ENCODE peak calls at places on chromosome 16, in seven cellular contexts. Y is NCI-H1048; D is H9; S is mesenteric fat pad; K is DMS153; G is activated CD4-positive, alpha-beta T cell treated with anti-CD3 and anti-CD28 coated beads for 36 hours; J is hepatic stellate cell. O is an unnamed sample.

GRCh38 chr16:4682616-4683254 is 10.6 kb upstream of the NUDT16L1 start:
- DNase-seq in Y (no peak), D (peak), S (no peak), K (no peak), G (peak), J (no peak), O (no peak)

GRCh38 chr16:4465977-4466779 is 8.2 kb downstream of the NMRAL1 start:
- DNase-seq in Y (no peak), D (no peak), S (no peak), K (no peak), G (peak), J (peak), O (no peak)

GRCh38 chr16:79047337-79047736 is 553.2 kb downstream of the MAF start:
- DNase-seq in Y (no peak), D (no peak), S (no peak), K (no peak), G (peak), J (no peak), O (no peak)

GRCh38 chr16:48526058-48526957 is 83.7 kb downstream of the N4BP1 start:
- DNase-seq in Y (no peak), D (peak), S (no peak), K (peak), G (peak), J (no peak), O (no peak)

GRCh38 chr16:57993452-57993851 is 7.0 kb downstream of the ZNF319 start:
- DNase-seq in Y (no peak), D (no peak), S (no peak), K (no peak), G (no peak), J (no peak), O (no peak)

GRCh38 chr16:87206646-87207451 is 110.3 kb downstream of the C16orf95 start:
- DNase-seq in Y (no peak), D (no peak), S (no peak), K (no peak), G (no peak), J (no peak), O (no peak)

GRCh38 chr16:4695473-4696171 is 2.3 kb downstream of the NUDT16L1 start:
- DNase-seq in Y (no peak), D (no peak), S (no peak), K (no peak), G (no peak), J (no peak), O (no peak)

GRCh38 chr16:54287758-54288591 is 1.4 kb upstream of the IRX3 start:
- DNase-seq in Y (no peak), D (peak), S (no peak), K (no peak), G (peak), J (no peak), O (no peak)

GRCh38 chr16:11202260-11203091 is 53.5 kb downstream of the SOCS1 start:
- DNase-seq in Y (no peak), D (no peak), S (no peak), K (no peak), G (no peak), J (peak), O (no peak)

GRCh38 chr16:20401066-20401465 is 3.5 kb downstream of the PDILT start:
- DNase-seq in Y (no peak), D (no peak), S (no peak), K (no peak), G (no peak), J (no peak), O (no peak)

GRCh38 chr16:31181102-31181830 is 1.3 kb downstream of the FUS start:
- DNase-seq in Y (no peak), D (no peak), S (no peak), K (no peak), G (peak), J (no peak), O (no peak)

GRCh38 chr16:15041260-15042011 is 14.4 kb downstream of the NTAN1 start:
- DNase-seq in Y (no peak), D (peak), S (peak), K (no peak), G (no peak), J (peak), O (peak)

GRCh38 chr16:2817496-2818277 is 650 bp downstream of the PRSS21 start:
- DNase-seq in Y (no peak), D (no peak), S (peak), K (no peak), G (no peak), J (no peak), O (no peak)

GRCh38 chr16:23434380-23434779 is 18.6 kb downstream of the COG7 start:
- DNase-seq in Y (no peak), D (no peak), S (peak), K (peak), G (peak), J (peak), O (no peak)

GRCh38 chr16:21644674-21645073 is 7.7 kb downstream of the IGSF6 start:
- DNase-seq in Y (no peak), D (no peak), S (no peak), K (no peak), G (no peak), J (no peak), O (no peak)

GRCh38 chr16:1781758-1782407 is 488 bp downstream of the SPSB3 start:
- DNase-seq in Y (no peak), D (no peak), S (no peak), K (no peak), G (peak), J (peak), O (no peak)

GRCh38 chr16:52238710-52239109 is 308.2 kb downstream of the TOX3 start:
- DNase-seq in Y (no peak), D (no peak), S (no peak), K (no peak), G (no peak), J (no peak), O (no peak)

GRCh38 chr16:28098171-28098958 is 34.9 kb upstream of the GSG1L start:
- DNase-seq in Y (no peak), D (no peak), S (peak), K (no peak), G (no peak), J (no peak), O (no peak)

GRCh38 chr16:56424791-56425438 is 430 bp downstream of the AMFR start:
- DNase-seq in Y (no peak), D (peak), S (no peak), K (no peak), G (peak), J (peak), O (peak)

GRCh38 chr16:12532871-12533610 is 270.6 kb downstream of the CPPED1 start:
- DNase-seq in Y (no peak), D (no peak), S (no peak), K (no peak), G (peak), J (no peak), O (no peak)

GRCh38 chr16:21599994-21600773 is 807 bp downstream of the METTL9 start:
- DNase-seq in Y (no peak), D (peak), S (no peak), K (no peak), G (peak), J (peak), O (no peak)

GRCh38 chr16:49952386-49952785 is 72.6 kb upstream of the CNEP1R1 start:
- DNase-seq in Y (no peak), D (no peak), S (no peak), K (no peak), G (no peak), J (no peak), O (no peak)

GRCh38 chr16:86157616-86158247 is 258.8 kb downstream of the IRF8 start:
- DNase-seq in Y (no peak), D (no peak), S (no peak), K (no peak), G (no peak), J (no peak), O (no peak)

GRCh38 chr16:87344931-87345631 is 27.9 kb upstream of the C16orf95 start:
- DNase-seq in Y (no peak), D (peak), S (no peak), K (peak), G (peak), J (no peak), O (no peak)

GRCh38 chr16:8758022-8758421 is 39.4 kb downstream of the TMEM186 start:
- DNase-seq in Y (no peak), D (no peak), S (no peak), K (no peak), G (no peak), J (no peak), O (no peak)

GRCh38 chr16:85068746-85069145 is 41.2 kb downstream of the KIAA0513 start:
- DNase-seq in Y (no peak), D (no peak), S (no peak), K (no peak), G (no peak), J (no peak), O (no peak)

GRCh38 chr16:71855937-71856662 is 10.3 kb downstream of the ATXN1L start:
- DNase-seq in Y (no peak), D (no peak), S (peak), K (no peak), G (peak), J (no peak), O (no peak)

GRCh38 chr16:11232852-11233726 is 22.9 kb downstream of the SOCS1 start:
- DNase-seq in Y (no peak), D (peak), S (no peak), K (no peak), G (peak), J (no peak), O (no peak)

GRCh38 chr16:8798174-8798527 is 512 bp downstream of the PMM2 start:
- DNase-seq in Y (no peak), D (no peak), S (no peak), K (no peak), G (no peak), J (peak), O (no peak)

GRCh38 chr16:56300901-56301351 is 109.6 kb downstream of the GNAO1 start:
- DNase-seq in Y (no peak), D (no peak), S (no peak), K (no peak), G (no peak), J (no peak), O (no peak)

O was measured in anterior cingulate cortex.